ENCODE peak calls at places on chromosomes 11 and 22, in four cellular contexts. One of them, this sample, is unnamed.

GRCh38 chr11:113397212-113397611 is 9.6 kb downstream of the ANKK1 start:
- DNase-seq in breast epithelium: no peak
- DNase-seq in brain microvascular endothelial cell: no peak
- DNase-seq in MCF 10A: no peak
- DNase-seq in this sample: no peak

GRCh38 chr11:36164522-36165250 is 124.5 kb downstream of the COMMD9 start:
- DNase-seq in brain microvascular endothelial cell: peak; percentile 25
- DNase-seq in MCF 10A: no peak
- DNase-seq in breast epithelium: no peak
- DNase-seq in this sample: no peak

GRCh38 chr11:18384157-18384641 is 10.2 kb upstream of the LDHA start:
- DNase-seq in brain microvascular endothelial cell: peak; percentile 63
- DNase-seq in MCF 10A: peak; percentile 95
- DNase-seq in breast epithelium: peak; percentile 88
- DNase-seq in this sample: no peak

GRCh38 chr22:50599816-50600454 is 658 bp upstream of the MAPK8IP2 start:
- DNase-seq in breast epithelium: peak; percentile 66
- DNase-seq in MCF 10A: peak; percentile 9
- DNase-seq in brain microvascular endothelial cell: no peak
- DNase-seq in this sample: peak; percentile 80

GRCh38 chr22:36344106-36344827 is 43.5 kb downstream of the MYH9 start:
- DNase-seq in MCF 10A: no peak
- DNase-seq in breast epithelium: no peak
- DNase-seq in brain microvascular endothelial cell: no peak
- DNase-seq in this sample: no peak

GRCh38 chr11:39681428-39681827 is 1778.0 kb downstream of the LRRC4C start:
- DNase-seq in brain microvascular endothelial cell: no peak
- DNase-seq in MCF 10A: no peak
- DNase-seq in breast epithelium: no peak
- DNase-seq in this sample: no peak

GRCh38 chr22:28027453-28028448 is 108.7 kb upstream of the PITPNB start:
- DNase-seq in breast epithelium: no peak
- DNase-seq in brain microvascular endothelial cell: no peak
- DNase-seq in MCF 10A: no peak
- DNase-seq in this sample: peak; percentile 34

GRCh38 chr22:35627267-35628041 is 10.3 kb upstream of the MB start:
- DNase-seq in brain microvascular endothelial cell: peak; percentile 85
- DNase-seq in breast epithelium: peak; percentile 86
- DNase-seq in MCF 10A: peak; percentile 88
- DNase-seq in this sample: no peak

GRCh38 chr22:27810566-27810965 is 9.0 kb upstream of the MN1 start:
- DNase-seq in brain microvascular endothelial cell: no peak
- DNase-seq in breast epithelium: no peak
- DNase-seq in MCF 10A: no peak
- DNase-seq in this sample: no peak

GRCh38 chr22:29003975-29004646 is 57.5 kb downstream of the C22orf31 start:
- DNase-seq in brain microvascular endothelial cell: no peak
- DNase-seq in breast epithelium: no peak
- DNase-seq in MCF 10A: peak; percentile 13
- DNase-seq in this sample: no peak

GRCh38 chr11:61598886-61599868 is 18.3 kb upstream of the SYT7 start:
- DNase-seq in MCF 10A: peak; percentile 59
- DNase-seq in brain microvascular endothelial cell: peak; percentile 29
- DNase-seq in breast epithelium: no peak
- DNase-seq in this sample: no peak

GRCh38 chr22:42427211-42427610 is 5.0 kb downstream of the NFAM1 start:
- DNase-seq in brain microvascular endothelial cell: no peak
- DNase-seq in MCF 10A: no peak
- DNase-seq in breast epithelium: no peak
- DNase-seq in this sample: no peak

GRCh38 chr11:128903248-128904041 is 12.3 kb downstream of the KCNJ5 start:
- DNase-seq in brain microvascular endothelial cell: no peak
- DNase-seq in breast epithelium: no peak
- DNase-seq in MCF 10A: peak; percentile 33
- DNase-seq in this sample: no peak

GRCh38 chr22:25853902-25854301 is 111.9 kb downstream of the MYO18B start:
- DNase-seq in breast epithelium: no peak
- DNase-seq in brain microvascular endothelial cell: no peak
- DNase-seq in MCF 10A: peak; percentile 6
- DNase-seq in this sample: no peak

GRCh38 chr11:103552086-103552485 is 442.9 kb downstream of the DYNC2H1 start:
- DNase-seq in breast epithelium: no peak
- DNase-seq in brain microvascular endothelial cell: no peak
- DNase-seq in MCF 10A: no peak
- DNase-seq in this sample: no peak
- TF ChIP-seq CTCF in breast epithelium: no peak
- TF ChIP-seq CTCF in brain microvascular endothelial cell: no peak
- TF ChIP-seq CTCF in MCF 10A: no peak
- TF ChIP-seq CTCF in this sample: no peak

GRCh38 chr11:118672865-118673264 is 6.6 kb downstream of the TREH start:
- DNase-seq in brain microvascular endothelial cell: no peak
- DNase-seq in MCF 10A: no peak
- DNase-seq in breast epithelium: no peak
- DNase-seq in this sample: no peak
- TF ChIP-seq CTCF in brain microvascular endothelial cell: peak; percentile 47
- TF ChIP-seq CTCF in MCF 10A: no peak
- TF ChIP-seq CTCF in breast epithelium: no peak
- TF ChIP-seq CTCF in this sample: no peak

DNA sequence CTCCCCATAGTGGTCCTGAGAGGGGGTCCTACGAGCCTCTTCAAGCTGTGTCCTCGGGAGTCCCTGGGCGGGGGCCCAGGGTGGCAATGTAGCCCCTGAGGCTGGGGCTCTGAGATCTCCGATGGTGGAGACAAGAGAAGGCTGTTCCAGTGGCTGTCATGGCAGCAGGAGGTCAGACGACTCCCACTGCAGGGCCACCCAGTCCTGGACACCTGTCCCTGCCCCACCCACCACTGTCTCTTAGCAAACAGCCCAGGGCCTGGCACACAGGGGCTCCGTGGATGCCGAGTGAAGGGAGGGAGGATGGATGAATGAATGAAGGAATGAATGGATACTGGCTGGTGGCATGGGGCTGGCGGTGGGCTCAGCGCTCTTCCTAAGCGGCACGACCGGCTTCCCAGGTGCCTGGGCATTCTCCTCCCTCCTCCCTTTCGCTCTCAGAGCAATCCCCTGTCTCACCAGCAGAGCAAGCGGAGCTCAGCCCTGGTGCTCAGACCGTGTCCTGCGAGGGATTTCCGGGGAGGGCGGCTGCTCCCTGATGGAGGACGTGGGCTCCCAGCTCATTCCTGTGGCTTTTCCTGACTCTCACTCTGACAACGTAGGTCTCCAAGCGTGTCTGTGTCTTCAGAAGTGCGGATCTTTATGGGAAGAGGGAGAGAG is 1272.7 kb downstream of the BRD1 start:
- DNase-seq in breast epithelium: no peak
- DNase-seq in brain microvascular endothelial cell: no peak
- DNase-seq in MCF 10A: no peak
- DNase-seq in this sample: no peak
- TF ChIP-seq CTCF in breast epithelium: no peak
- TF ChIP-seq CTCF in brain microvascular endothelial cell: no peak
- TF ChIP-seq CTCF in MCF 10A: no peak
- TF ChIP-seq CTCF in this sample: no peak

GRCh38 chr11:34013893-34014571 is 37.5 kb upstream of the CAPRIN1 start:
- DNase-seq in brain microvascular endothelial cell: no peak
- DNase-seq in breast epithelium: no peak
- DNase-seq in MCF 10A: no peak
- DNase-seq in this sample: no peak

GRCh38 chr11:34012734-34013133 is 38.8 kb upstream of the CAPRIN1 start:
- DNase-seq in MCF 10A: no peak
- DNase-seq in brain microvascular endothelial cell: no peak
- DNase-seq in breast epithelium: no peak
- DNase-seq in this sample: no peak
- TF ChIP-seq CTCF in MCF 10A: no peak
- TF ChIP-seq CTCF in brain microvascular endothelial cell: no peak
- TF ChIP-seq CTCF in breast epithelium: no peak
- TF ChIP-seq CTCF in this sample: no peak

This sample was measured in mesothelial cell of epicardium.